ENCODE peak calls at places on chromosome 9, in five cellular contexts. One of them, this sample, is unnamed.

GRCh38 chr9:99414321-99414720 is 192.2 kb downstream of the SEC61B start:
- DNase-seq in NT2/D1: no peak
- DNase-seq in CD4-positive, alpha-beta memory T cell: no peak
- DNase-seq in CD8-positive, alpha-beta T cell: no peak
- DNase-seq in spleen: no peak
- DNase-seq in this sample: no peak

GRCh38 chr9:110659891-110660541 is 8.6 kb upstream of the MUSK start:
- DNase-seq in NT2/D1: no peak
- DNase-seq in CD4-positive, alpha-beta memory T cell: no peak
- DNase-seq in CD8-positive, alpha-beta T cell: no peak
- DNase-seq in spleen: no peak
- DNase-seq in this sample: no peak

GRCh38 chr9:87095961-87096360 is 148.7 kb upstream of the GAS1 start:
- DNase-seq in NT2/D1: no peak
- DNase-seq in CD4-positive, alpha-beta memory T cell: no peak
- DNase-seq in CD8-positive, alpha-beta T cell: no peak
- DNase-seq in spleen: no peak
- DNase-seq in this sample: no peak

GRCh38 chr9:78590068-78590467 is 293.1 kb downstream of the PSAT1 start:
- DNase-seq in NT2/D1: no peak
- DNase-seq in CD4-positive, alpha-beta memory T cell: no peak
- DNase-seq in CD8-positive, alpha-beta T cell: no peak
- DNase-seq in spleen: no peak
- DNase-seq in this sample: no peak

GRCh38 chr9:99037768-99038167 is 67.1 kb upstream of the TGFBR1 start:
- DNase-seq in NT2/D1: no peak
- DNase-seq in CD4-positive, alpha-beta memory T cell: no peak
- DNase-seq in CD8-positive, alpha-beta T cell: no peak
- DNase-seq in spleen: no peak
- DNase-seq in this sample: no peak

GRCh38 chr9:70773579-70773978 is 347.8 kb downstream of the TRPM3 start:
- DNase-seq in NT2/D1: no peak
- DNase-seq in CD4-positive, alpha-beta memory T cell: no peak
- DNase-seq in CD8-positive, alpha-beta T cell: no peak
- DNase-seq in spleen: no peak
- DNase-seq in this sample: no peak

GRCh38 chr9:112751059-112751795 is 667 bp downstream of the SNX30 start:
- DNase-seq in NT2/D1: no peak
- DNase-seq in CD4-positive, alpha-beta memory T cell: peak; percentile 23
- DNase-seq in CD8-positive, alpha-beta T cell: peak; percentile 45
- DNase-seq in spleen: no peak
- DNase-seq in this sample: peak; percentile 87

GRCh38 chr9:129866373-129867137 is 31.3 kb downstream of the USP20 start:
- DNase-seq in NT2/D1: no peak
- DNase-seq in CD4-positive, alpha-beta memory T cell: peak; percentile 70
- DNase-seq in CD8-positive, alpha-beta T cell: peak; percentile 58
- DNase-seq in spleen: no peak
- DNase-seq in this sample: peak; percentile 30

GRCh38 chr9:129013674-129014073 is 14.5 kb downstream of the SH3GLB2 start:
- DNase-seq in NT2/D1: no peak
- DNase-seq in CD4-positive, alpha-beta memory T cell: no peak
- DNase-seq in CD8-positive, alpha-beta T cell: no peak
- DNase-seq in spleen: no peak
- DNase-seq in this sample: peak; percentile 50

GRCh38 chr9:38386319-38386895 is 6.1 kb upstream of the ALDH1B1 start:
- DNase-seq in NT2/D1: no peak
- DNase-seq in CD4-positive, alpha-beta memory T cell: no peak
- DNase-seq in CD8-positive, alpha-beta T cell: no peak
- DNase-seq in spleen: no peak
- DNase-seq in this sample: no peak

GRCh38 chr9:87742813-87743428 is 17.0 kb downstream of the CTSL start:
- DNase-seq in NT2/D1: no peak
- DNase-seq in CD4-positive, alpha-beta memory T cell: no peak
- DNase-seq in CD8-positive, alpha-beta T cell: no peak
- DNase-seq in spleen: no peak
- DNase-seq in this sample: no peak

GRCh38 chr9:126916909-126917308 is 2.3 kb downstream of the RALGPS1 start:
- DNase-seq in NT2/D1: no peak
- DNase-seq in CD4-positive, alpha-beta memory T cell: no peak
- DNase-seq in CD8-positive, alpha-beta T cell: no peak
- DNase-seq in spleen: peak; percentile 18
- DNase-seq in this sample: peak; percentile 57

GRCh38 chr9:116697341-116697740 is 10.2 kb downstream of the TRIM32 start:
- DNase-seq in NT2/D1: no peak
- DNase-seq in CD4-positive, alpha-beta memory T cell: no peak
- DNase-seq in CD8-positive, alpha-beta T cell: no peak
- DNase-seq in spleen: no peak
- DNase-seq in this sample: no peak

GRCh38 chr9:38117646-38118045 is 48.6 kb upstream of the SHB start:
- DNase-seq in NT2/D1: no peak
- DNase-seq in CD4-positive, alpha-beta memory T cell: no peak
- DNase-seq in CD8-positive, alpha-beta T cell: no peak
- DNase-seq in spleen: no peak
- DNase-seq in this sample: no peak

GRCh38 chr9:35516481-35516880 is 26.6 kb downstream of the RUSC2 start:
- DNase-seq in NT2/D1: no peak
- DNase-seq in CD4-positive, alpha-beta memory T cell: no peak
- DNase-seq in CD8-positive, alpha-beta T cell: no peak
- DNase-seq in spleen: no peak
- DNase-seq in this sample: no peak

GRCh38 chr9:41229408-41230401 is 40.6 kb upstream of the ZNG1F start:
- DNase-seq in NT2/D1: no peak
- DNase-seq in CD4-positive, alpha-beta memory T cell: no peak
- DNase-seq in CD8-positive, alpha-beta T cell: no peak
- DNase-seq in spleen: peak; percentile 81
- DNase-seq in this sample: peak; percentile 5

GRCh38 chr9:16236326-16236725 is 634.1 kb downstream of the BNC2 start:
- DNase-seq in NT2/D1: no peak
- DNase-seq in CD4-positive, alpha-beta memory T cell: no peak
- DNase-seq in CD8-positive, alpha-beta T cell: no peak
- DNase-seq in spleen: no peak
- DNase-seq in this sample: no peak

GRCh38 chr9:95574176-95574575 is 57.4 kb upstream of the PTCH1 start:
- DNase-seq in NT2/D1: no peak
- DNase-seq in CD4-positive, alpha-beta memory T cell: no peak
- DNase-seq in CD8-positive, alpha-beta T cell: no peak
- DNase-seq in spleen: no peak
- DNase-seq in this sample: no peak

GRCh38 chr9:15139467-15139866 is 167.5 kb downstream of the TTC39B start:
- DNase-seq in NT2/D1: no peak
- DNase-seq in CD4-positive, alpha-beta memory T cell: no peak
- DNase-seq in CD8-positive, alpha-beta T cell: no peak
- DNase-seq in spleen: no peak
- DNase-seq in this sample: no peak

GRCh38 chr9:107249131-107249533 is 33.9 kb upstream of the RAD23B start:
- DNase-seq in NT2/D1: peak; percentile 55
- DNase-seq in CD4-positive, alpha-beta memory T cell: no peak
- DNase-seq in CD8-positive, alpha-beta T cell: no peak
- DNase-seq in spleen: no peak
- DNase-seq in this sample: peak; percentile 15

GRCh38 chr9:21576331-21577189 is 94.4 kb upstream of the IFNE start:
- DNase-seq in NT2/D1: no peak
- DNase-seq in CD4-positive, alpha-beta memory T cell: peak; percentile 41
- DNase-seq in CD8-positive, alpha-beta T cell: peak; percentile 26
- DNase-seq in spleen: no peak
- DNase-seq in this sample: no peak

GRCh38 chr9:82021198-82021597 is 32.6 kb downstream of the SPATA31D1 start:
- DNase-seq in NT2/D1: no peak
- DNase-seq in CD4-positive, alpha-beta memory T cell: no peak
- DNase-seq in CD8-positive, alpha-beta T cell: no peak
- DNase-seq in spleen: no peak
- DNase-seq in this sample: no peak

GRCh38 chr9:81373294-81373693 is 316.1 kb downstream of the TLE1 start:
- DNase-seq in NT2/D1: no peak
- DNase-seq in CD4-positive, alpha-beta memory T cell: no peak
- DNase-seq in CD8-positive, alpha-beta T cell: no peak
- DNase-seq in spleen: no peak
- DNase-seq in this sample: no peak

GRCh38 chr9:135463140-135463539 is 16.4 kb upstream of the PPP1R26 start:
- DNase-seq in NT2/D1: no peak
- DNase-seq in CD4-positive, alpha-beta memory T cell: no peak
- DNase-seq in CD8-positive, alpha-beta T cell: no peak
- DNase-seq in spleen: no peak
- DNase-seq in this sample: peak; percentile 43

GRCh38 chr9:72753261-72753893 is 199.5 kb downstream of the ALDH1A1 start:
- DNase-seq in NT2/D1: no peak
- DNase-seq in CD4-positive, alpha-beta memory T cell: no peak
- DNase-seq in CD8-positive, alpha-beta T cell: no peak
- DNase-seq in spleen: no peak
- DNase-seq in this sample: no peak

GRCh38 chr9:36486454-36486932 is 86.2 kb upstream of the MELK start:
- DNase-seq in NT2/D1: no peak
- DNase-seq in CD4-positive, alpha-beta memory T cell: no peak
- DNase-seq in CD8-positive, alpha-beta T cell: peak; percentile 20
- DNase-seq in spleen: no peak
- DNase-seq in this sample: no peak

GRCh38 chr9:36407122-36407723 is 7.2 kb upstream of the RNF38 start:
- DNase-seq in NT2/D1: peak; percentile 54
- DNase-seq in CD4-positive, alpha-beta memory T cell: peak; percentile 68
- DNase-seq in CD8-positive, alpha-beta T cell: peak; percentile 60
- DNase-seq in spleen: no peak
- DNase-seq in this sample: peak; percentile 52

GRCh38 chr9:33244150-33244784 is 4.3 kb downstream of the SPINK4 start:
- DNase-seq in NT2/D1: no peak
- DNase-seq in CD4-positive, alpha-beta memory T cell: no peak
- DNase-seq in CD8-positive, alpha-beta T cell: no peak
- DNase-seq in spleen: peak; percentile 34
- DNase-seq in this sample: no peak

GRCh38 chr9:76322810-76323209 is 71.4 kb downstream of the RFK start:
- DNase-seq in NT2/D1: no peak
- DNase-seq in CD4-positive, alpha-beta memory T cell: no peak
- DNase-seq in CD8-positive, alpha-beta T cell: no peak
- DNase-seq in spleen: no peak
- DNase-seq in this sample: peak; percentile 36

GRCh38 chr9:128916745-128917144 is 4.0 kb upstream of the PHYHD1 start:
- DNase-seq in NT2/D1: no peak
- DNase-seq in CD4-positive, alpha-beta memory T cell: no peak
- DNase-seq in CD8-positive, alpha-beta T cell: no peak
- DNase-seq in spleen: no peak
- DNase-seq in this sample: no peak

GRCh38 chr9:137460363-137461315 is 1.5 kb upstream of the NSMF start:
- DNase-seq in NT2/D1: no peak
- DNase-seq in CD4-positive, alpha-beta memory T cell: no peak
- DNase-seq in CD8-positive, alpha-beta T cell: no peak
- DNase-seq in spleen: peak; percentile 81
- DNase-seq in this sample: peak; percentile 59

GRCh38 chr9:129143031-129143441 is 31.8 kb downstream of the PTPA start:
- DNase-seq in NT2/D1: no peak
- DNase-seq in CD4-positive, alpha-beta memory T cell: peak; percentile 60
- DNase-seq in CD8-positive, alpha-beta T cell: peak; percentile 76
- DNase-seq in spleen: peak; percentile 92
- DNase-seq in this sample: peak; percentile 94

GRCh38 chr9:109419531-109419930 is 78.6 kb downstream of the PTPN3 start:
- DNase-seq in NT2/D1: no peak
- DNase-seq in CD4-positive, alpha-beta memory T cell: no peak
- DNase-seq in CD8-positive, alpha-beta T cell: no peak
- DNase-seq in spleen: no peak
- DNase-seq in this sample: no peak

GRCh38 chr9:109423877-109424276 is 74.2 kb downstream of the PTPN3 start:
- DNase-seq in NT2/D1: no peak
- DNase-seq in CD4-positive, alpha-beta memory T cell: no peak
- DNase-seq in CD8-positive, alpha-beta T cell: no peak
- DNase-seq in spleen: no peak
- DNase-seq in this sample: no peak

GRCh38 chr9:109422641-109423040 is 75.5 kb downstream of the PTPN3 start:
- DNase-seq in NT2/D1: no peak
- DNase-seq in CD4-positive, alpha-beta memory T cell: no peak
- DNase-seq in CD8-positive, alpha-beta T cell: no peak
- DNase-seq in spleen: no peak
- DNase-seq in this sample: no peak

GRCh38 chr9:109418827-109419226 is 79.3 kb downstream of the PTPN3 start:
- DNase-seq in NT2/D1: no peak
- DNase-seq in CD4-positive, alpha-beta memory T cell: no peak
- DNase-seq in CD8-positive, alpha-beta T cell: no peak
- DNase-seq in spleen: no peak
- DNase-seq in this sample: no peak

GRCh38 chr9:109421034-109421700 is 76.9 kb downstream of the PTPN3 start:
- DNase-seq in NT2/D1: no peak
- DNase-seq in CD4-positive, alpha-beta memory T cell: no peak
- DNase-seq in CD8-positive, alpha-beta T cell: no peak
- DNase-seq in spleen: no peak
- DNase-seq in this sample: no peak
- H3K4me3 ChIP-seq in NT2/D1: no peak overlapping the region
- H3K4me3 ChIP-seq in CD4-positive, alpha-beta memory T cell: no peak overlapping the region
- H3K4me3 ChIP-seq in CD8-positive, alpha-beta T cell: no peak overlapping the region
- H3K4me3 ChIP-seq in spleen: no peak overlapping the region
- H3K4me3 ChIP-seq in this sample: no peak overlapping the region

GRCh38 chr9:131525643-131526565 is 5.2 kb downstream of the UCK1 start:
- DNase-seq in NT2/D1: no peak
- DNase-seq in CD4-positive, alpha-beta memory T cell: no peak
- DNase-seq in CD8-positive, alpha-beta T cell: no peak
- DNase-seq in spleen: no peak
- DNase-seq in this sample: peak; percentile 37
- H3K36me3 ChIP-seq in NT2/D1: peaks cover 96% of the 10 kb centered on the region
- H3K36me3 ChIP-seq in CD4-positive, alpha-beta memory T cell: peaks cover 74% of the 10 kb centered on the region
- H3K36me3 ChIP-seq in CD8-positive, alpha-beta T cell: peaks cover 51% of the 10 kb centered on the region
- H3K36me3 ChIP-seq in spleen: peaks cover 92% of the 10 kb centered on the region
- H3K36me3 ChIP-seq in this sample: peaks cover 27% of the 10 kb centered on the region

GRCh38 chr9:124259273-124260078 is 1.7 kb downstream of the NEK6 start:
- DNase-seq in NT2/D1: no peak
- DNase-seq in CD4-positive, alpha-beta memory T cell: no peak
- DNase-seq in CD8-positive, alpha-beta T cell: no peak
- DNase-seq in spleen: peak; percentile 74
- DNase-seq in this sample: peak; percentile 53
- H3K4me3 ChIP-seq in NT2/D1: peak overlapping the region; percentile 93
- H3K4me3 ChIP-seq in CD4-positive, alpha-beta memory T cell: peak overlapping the region; percentile 65
- H3K4me3 ChIP-seq in CD8-positive, alpha-beta T cell: no peak overlapping the region
- H3K4me3 ChIP-seq in spleen: peak overlapping the region; percentile 85
- H3K4me3 ChIP-seq in this sample: peak overlapping the region; percentile 75

DNA sequence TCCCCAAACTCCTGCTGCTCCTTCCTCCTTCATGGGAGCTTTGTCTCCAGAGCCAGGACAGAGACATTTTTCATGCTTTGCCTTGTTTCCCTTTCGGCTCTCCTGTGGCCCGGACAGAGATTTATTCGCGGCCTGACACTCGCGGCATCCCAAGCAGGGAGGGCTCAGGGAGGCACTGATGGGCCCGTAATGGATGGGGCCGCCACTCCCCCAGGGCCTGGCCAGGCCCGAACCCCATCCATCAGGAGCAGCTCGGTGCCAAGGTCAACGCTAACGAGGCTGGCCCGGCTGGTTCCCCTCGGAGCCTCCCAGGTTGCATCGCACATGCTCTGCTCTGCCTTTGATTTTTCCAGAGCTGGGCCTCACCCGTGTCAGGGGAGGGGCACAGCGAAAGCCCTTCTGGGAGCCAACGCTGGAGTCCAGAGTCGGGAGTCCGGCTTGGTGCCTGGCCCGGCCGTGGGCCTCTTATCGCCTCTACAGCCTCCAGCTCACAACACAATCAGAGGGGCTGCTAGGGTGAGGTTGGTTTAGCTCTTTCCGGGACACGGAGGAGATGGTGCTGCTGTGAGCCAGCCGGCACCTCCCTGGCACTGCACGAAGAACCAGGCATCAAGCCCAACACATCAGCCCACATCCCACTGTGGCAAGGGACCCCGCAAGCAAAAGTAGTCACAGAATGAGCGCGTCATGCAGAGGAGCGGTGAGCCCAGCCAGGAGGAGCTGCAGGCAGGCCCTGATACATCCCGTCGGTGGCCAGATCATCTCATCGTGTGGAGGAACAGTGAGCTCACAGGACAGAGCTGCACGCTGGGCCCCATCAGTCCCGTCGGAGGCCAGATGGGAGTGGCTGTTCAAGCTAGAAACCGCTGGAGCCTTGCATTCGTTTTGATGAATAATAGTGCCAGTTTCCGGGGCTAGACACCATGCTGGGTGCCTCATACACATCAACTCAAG is 72.2 kb upstream of the BARHL1 start:
- DNase-seq in NT2/D1: no peak
- DNase-seq in CD4-positive, alpha-beta memory T cell: no peak
- DNase-seq in CD8-positive, alpha-beta T cell: no peak
- DNase-seq in spleen: peak; percentile 50
- DNase-seq in this sample: no peak
- H3K36me3 ChIP-seq in NT2/D1: no peaks in the 10 kb centered on the region
- H3K36me3 ChIP-seq in CD4-positive, alpha-beta memory T cell: no peaks in the 10 kb centered on the region
- H3K36me3 ChIP-seq in CD8-positive, alpha-beta T cell: no peaks in the 10 kb centered on the region
- H3K36me3 ChIP-seq in spleen: no peaks in the 10 kb centered on the region
- H3K36me3 ChIP-seq in this sample: no peaks in the 10 kb centered on the region